ENCODE peak calls at places on chromosomes 5 and 9, in four cellular contexts. One of them, this sample, is unnamed.

GRCh38 chr9:96140401-96141180 is 161.4 kb downstream of the HSD17B3 start:
- DNase-seq in tibial nerve: no peak
- DNase-seq in heart right ventricle: no peak
- DNase-seq in LHCN-M2: no peak
- DNase-seq in this sample: no peak

GRCh38 chr5:124902097-124902821 is 155.8 kb upstream of the ZNF608 start:
- DNase-seq in heart right ventricle: no peak
- DNase-seq in tibial nerve: no peak
- DNase-seq in LHCN-M2: peak; percentile 13
- DNase-seq in this sample: peak; percentile 86

GRCh38 chr5:80793354-80793753 is 138.6 kb upstream of the DHFR start:
- DNase-seq in LHCN-M2: no peak
- DNase-seq in heart right ventricle: no peak
- DNase-seq in tibial nerve: no peak
- DNase-seq in this sample: no peak

GRCh38 chr9:123033864-123034598 is 564 bp downstream of the GPR21 start:
- DNase-seq in tibial nerve: no peak
- DNase-seq in heart right ventricle: no peak
- DNase-seq in LHCN-M2: peak; percentile 91
- DNase-seq in this sample: peak; percentile 45

GRCh38 chr5:76804266-76804665 is 14.6 kb upstream of the F2RL1 start:
- DNase-seq in LHCN-M2: no peak
- DNase-seq in tibial nerve: no peak
- DNase-seq in heart right ventricle: no peak
- DNase-seq in this sample: peak; percentile 88

GRCh38 chr5:171667341-171668096 is 118.1 kb upstream of the SMIM23 start:
- DNase-seq in heart right ventricle: peak; percentile 66
- DNase-seq in LHCN-M2: no peak
- DNase-seq in tibial nerve: peak; percentile 21
- DNase-seq in this sample: peak; percentile 94

GRCh38 chr9:20623748-20624124 is 1.4 kb upstream of the MLLT3 start:
- DNase-seq in LHCN-M2: no peak
- DNase-seq in heart right ventricle: no peak
- DNase-seq in tibial nerve: no peak
- DNase-seq in this sample: peak; percentile 5

GRCh38 chr5:161167001-161167765 is 315.2 kb upstream of the ATP10B start:
- DNase-seq in tibial nerve: no peak
- DNase-seq in heart right ventricle: no peak
- DNase-seq in LHCN-M2: peak; percentile 39
- DNase-seq in this sample: no peak

GRCh38 chr9:103942171-103942570 is 151.9 kb upstream of the SMC2 start:
- DNase-seq in LHCN-M2: no peak
- DNase-seq in heart right ventricle: no peak
- DNase-seq in tibial nerve: no peak
- DNase-seq in this sample: no peak

GRCh38 chr9:114588150-114588663 is 638 bp downstream of the ATP6V1G1 start:
- DNase-seq in LHCN-M2: peak; percentile 56
- DNase-seq in tibial nerve: no peak
- DNase-seq in heart right ventricle: no peak
- DNase-seq in this sample: peak; percentile 41

GRCh38 chr5:123014689-123015088 is 21.8 kb downstream of the PPIC start:
- DNase-seq in heart right ventricle: no peak
- DNase-seq in LHCN-M2: no peak
- DNase-seq in tibial nerve: no peak
- DNase-seq in this sample: no peak

GRCh38 chr9:137312852-137313325 is 10.8 kb upstream of the NRARP start:
- DNase-seq in heart right ventricle: no peak
- DNase-seq in tibial nerve: no peak
- DNase-seq in LHCN-M2: no peak
- DNase-seq in this sample: no peak

GRCh38 chr5:130289132-130290088 is 385.1 kb downstream of the CHSY3 start:
- DNase-seq in heart right ventricle: no peak
- DNase-seq in tibial nerve: no peak
- DNase-seq in LHCN-M2: no peak
- DNase-seq in this sample: no peak

GRCh38 chr5:14581333-14581890 is at the start of gene OTULINL:
- DNase-seq in LHCN-M2: peak; percentile 54
- DNase-seq in tibial nerve: peak; percentile 69
- DNase-seq in heart right ventricle: peak; percentile 90
- DNase-seq in this sample: peak; percentile 72

GRCh38 chr5:1709186-1709803 is 90.3 kb downstream of the MRPL36 start:
- DNase-seq in heart right ventricle: no peak
- DNase-seq in tibial nerve: no peak
- DNase-seq in LHCN-M2: no peak
- DNase-seq in this sample: no peak

GRCh38 chr5:122473138-122473843 is 161.3 kb downstream of the SNCAIP start:
- DNase-seq in LHCN-M2: no peak
- DNase-seq in heart right ventricle: no peak
- DNase-seq in tibial nerve: no peak
- DNase-seq in this sample: no peak

GRCh38 chr9:86321373-86321772 is 32.8 kb downstream of the TUT7 start:
- DNase-seq in heart right ventricle: no peak
- DNase-seq in tibial nerve: no peak
- DNase-seq in LHCN-M2: peak; percentile 95
- DNase-seq in this sample: peak; percentile 90

GRCh38 chr9:69030851-69031645 is 4.5 kb upstream of the FXN start:
- DNase-seq in LHCN-M2: no peak
- DNase-seq in heart right ventricle: no peak
- DNase-seq in tibial nerve: no peak
- DNase-seq in this sample: peak; percentile 41

GRCh38 chr9:90054810-90055209 is 450.0 kb downstream of the GADD45G start:
- DNase-seq in heart right ventricle: no peak
- DNase-seq in tibial nerve: no peak
- DNase-seq in LHCN-M2: no peak
- DNase-seq in this sample: no peak

GRCh38 chr9:5553211-5553610 is 42.9 kb downstream of the PDCD1LG2 start:
- DNase-seq in LHCN-M2: peak; percentile 93
- DNase-seq in tibial nerve: no peak
- DNase-seq in heart right ventricle: no peak
- DNase-seq in this sample: peak; percentile 92

GRCh38 chr9:137550241-137550621 is at the start of gene PNPLA7:
- DNase-seq in tibial nerve: peak; percentile 89
- DNase-seq in LHCN-M2: peak; percentile 58
- DNase-seq in heart right ventricle: peak; percentile 92
- DNase-seq in this sample: peak; percentile 60

GRCh38 chr9:137761032-137761431 is 116.5 kb upstream of the CACNA1B start:
- DNase-seq in tibial nerve: no peak
- DNase-seq in LHCN-M2: no peak
- DNase-seq in heart right ventricle: no peak
- DNase-seq in this sample: no peak

GRCh38 chr5:58963821-58964220 is 380.9 kb downstream of the RAB3C start:
- DNase-seq in tibial nerve: no peak
- DNase-seq in LHCN-M2: no peak
- DNase-seq in heart right ventricle: no peak
- DNase-seq in this sample: no peak